ENCODE peak calls at places on chromosomes 5 and 9, in four cellular contexts. X, E, U and H are unnamed samples.

GRCh38 chr9:31137850-31138160 is 1246.6 kb upstream of the ACO1 start:
- DNase-seq in X (no peak), E (no peak), U (no peak), H (no peak)

GRCh38 chr9:132168347-132168746 is 6.5 kb downstream of the NTNG2 start:
- DNase-seq in E (no peak), U (no peak), X (no peak), H (no peak)

GRCh38 chr9:115595951-115596742 is 478.2 kb upstream of the TNC start:
- DNase-seq in U (no peak), E (no peak), X (no peak), H (no peak)

GRCh38 chr9:133162802-133163558 is 734 bp downstream of the GBGT1 start:
- DNase-seq in E (no peak), X (no peak), U (no peak), H (no peak)

GRCh38 chr5:56429110-56429561 is 196.0 kb upstream of the ANKRD55 start:
- DNase-seq in U (peak), X (peak), E (no peak), H (no peak)

GRCh38 chr9:133144887-133145466 is 18.7 kb downstream of the GBGT1 start:
- DNase-seq in E (no peak), X (no peak), U (no peak), H (no peak)

GRCh38 chr5:96177303-96177869 is 215.7 kb upstream of the ELL2 start:
- DNase-seq in X (no peak), E (no peak), U (peak), H (peak)

GRCh38 chr9:124258765-124259272 is 1.1 kb downstream of the NEK6 start:
- DNase-seq in U (peak), X (peak), E (no peak), H (no peak)

GRCh38 chr9:76810377-76810957 is 46.2 kb downstream of the PCA3 start:
- DNase-seq in X (peak), E (no peak), U (peak), H (peak)

GRCh38 chr9:134187821-134188420 is 23.6 kb upstream of the RNU6ATAC start:
- DNase-seq in E (no peak), X (no peak), U (no peak), H (no peak)

GRCh38 chr5:67248703-67249589 is 52.3 kb upstream of the CD180 start:
- DNase-seq in U (no peak), X (no peak), E (no peak), H (no peak)

GRCh38 chr5:142821733-142822487 is 51.7 kb downstream of the ARHGAP26 start:
- DNase-seq in X (no peak), E (no peak), U (peak), H (peak)

GRCh38 chr5:124697912-124698690 is 48.3 kb downstream of the ZNF608 start:
- DNase-seq in U (no peak), E (no peak), X (no peak), H (no peak)

GRCh38 chr5:109141499-109142200 is 268.1 kb downstream of the PJA2 start:
- DNase-seq in U (no peak), X (no peak), E (no peak), H (no peak)

GRCh38 chr5:132591140-132591539 is 34.4 kb downstream of the RAD50 start:
- DNase-seq in U (no peak), X (no peak), E (no peak), H (peak)
- TF ChIP-seq FOSL1 in U (no peak), X (no peak), E (no peak), H (no peak)

GRCh38 chr5:151030377-151030776 is 10.0 kb downstream of the GPX3 start:
- DNase-seq in U (no peak), X (no peak), E (no peak), H (no peak)

GRCh38 chr5:151034422-151035379 is 14.3 kb downstream of the GPX3 start:
- DNase-seq in E (no peak), X (no peak), U (no peak), H (no peak)

GRCh38 chr5:151036556-151036955 is 16.2 kb downstream of the GPX3 start:
- DNase-seq in E (no peak), X (no peak), U (no peak), H (no peak)

GRCh38 chr5:151031554-151031953 is 11.2 kb downstream of the GPX3 start:
- DNase-seq in E (no peak), U (no peak), X (no peak), H (no peak)

GRCh38 chr5:151033217-151033934 is 13.0 kb downstream of the GPX3 start:
- DNase-seq in X (no peak), E (no peak), U (no peak), H (no peak)
- TF ChIP-seq YY1 in X (no peak), E (no peak), U (no peak), H (no peak)

GRCh38 chr5:14444988-14445387 is 136.6 kb upstream of the OTULINL start:
- DNase-seq in U (no peak), E (no peak), X (no peak), H (no peak)
- TF ChIP-seq FOSL1 in U (no peak), E (no peak), X (no peak), H (no peak)

DNA sequence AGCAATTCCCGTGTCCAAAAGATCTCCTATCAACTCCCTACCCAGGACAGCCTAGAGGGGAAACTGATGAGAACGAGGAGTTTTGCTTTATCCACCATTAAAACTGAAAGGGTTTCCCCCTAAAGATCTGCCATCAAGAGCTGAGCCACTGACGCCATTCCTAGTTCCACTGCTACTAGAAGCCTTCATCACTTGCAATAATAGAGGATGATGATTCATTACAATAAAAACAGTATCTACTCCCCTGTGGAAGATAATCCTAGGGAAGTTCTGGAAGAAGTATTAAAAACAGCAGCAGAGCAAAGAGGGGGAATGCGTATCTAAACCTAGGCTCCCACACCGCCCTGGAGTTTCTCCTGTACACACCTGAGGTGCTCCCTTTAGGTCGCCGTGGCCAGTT is 394.5 kb downstream of the BNC2 start:
- DNase-seq in E (no peak), U (no peak), X (no peak), H (no peak)
- TF ChIP-seq YY1 in E (no peak), U (no peak), X (no peak), H (no peak)

GRCh38 chr9:8860925-8861324 is 1061.3 kb upstream of the DMAC1 start:
- DNase-seq in E (no peak), U (no peak), X (no peak), H (no peak)
- TF ChIP-seq FOSL1 in E (no peak), U (no peak), X (no peak), H (no peak)

GRCh38 chr5:149827086-149827485 is 97.0 kb downstream of the PPARGC1B start:
- DNase-seq in U (no peak), E (no peak), X (no peak), H (no peak)

GRCh38 chr5:149827501-149827990 is 97.4 kb downstream of the PPARGC1B start:
- DNase-seq in E (no peak), X (no peak), U (no peak), H (no peak)

GRCh38 chr5:149826574-149826973 is 96.5 kb downstream of the PPARGC1B start:
- DNase-seq in X (no peak), U (no peak), E (no peak), H (no peak)

GRCh38 chr5:149829954-149830353 is 99.8 kb downstream of the PPARGC1B start:
- DNase-seq in E (no peak), X (no peak), U (no peak), H (no peak)

DNA sequence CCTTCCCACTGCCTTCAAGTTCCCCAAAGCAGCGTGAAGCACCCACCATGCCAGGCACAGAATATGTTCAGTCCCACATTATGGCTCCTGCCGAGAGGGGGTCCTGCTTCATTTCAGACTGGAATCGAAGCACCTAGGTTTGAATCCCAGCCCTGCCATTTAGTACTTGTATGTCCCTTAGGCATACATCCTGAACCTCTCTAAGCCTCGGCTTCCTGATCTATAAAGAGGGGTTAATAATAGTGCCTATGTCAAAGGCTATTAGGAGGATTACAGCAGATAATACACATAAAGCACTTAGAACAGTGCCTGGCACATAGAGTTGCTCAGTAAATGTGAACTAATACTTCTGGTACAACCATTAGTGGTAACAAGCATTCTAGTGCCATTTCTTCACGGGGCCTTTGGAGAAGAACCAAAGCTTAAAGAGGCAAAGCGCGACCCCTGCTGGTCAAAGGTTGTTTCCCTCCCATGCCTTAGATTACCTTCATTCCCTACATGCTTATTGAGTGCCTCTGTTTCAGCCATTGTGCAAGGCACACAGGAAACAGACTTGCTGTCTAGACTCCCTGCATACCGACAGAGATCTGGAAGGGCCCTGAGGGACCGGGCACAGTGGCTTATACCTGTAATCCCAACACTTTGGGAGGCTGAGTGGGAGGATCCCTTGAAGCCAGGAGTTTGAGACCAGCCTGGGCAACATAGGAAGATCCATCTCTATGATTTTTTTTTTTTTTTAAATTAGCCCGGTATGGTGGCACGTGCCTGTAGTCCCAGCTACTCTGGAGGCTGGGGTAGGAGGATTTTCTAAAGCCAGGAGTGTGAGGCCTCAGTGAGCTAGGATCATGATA is 98.3 kb downstream of the PPARGC1B start:
- DNase-seq in E (peak), U (peak), X (peak), H (peak)
- TF ChIP-seq YY1 in E (peak), U (no peak), X (no peak), H (peak)